ENCODE peak calls at places on chromosomes 1 and 21, in six cellular contexts. One of them, this sample, is unnamed.

GRCh38 chr1:100773444-100773843 is 53.9 kb downstream of the VCAM1 start:
- DNase-seq in effector CD4-positive, alpha-beta T cell: no peak
- DNase-seq in naive B cell: no peak
- DNase-seq in NCI-H187: no peak
- DNase-seq in left ventricle myocardium inferior: no peak
- DNase-seq in stimulated activated CD8-positive, alpha-beta memory T cell treated with anti-CD3 and anti-CD28 coated beads, Interleukin-7, amount 100 ng/mL, for 24 hours: no peak
- DNase-seq in this sample: no peak

GRCh38 chr1:85230305-85230977 is 29.0 kb downstream of the C1orf52 start:
- DNase-seq in effector CD4-positive, alpha-beta T cell: no peak
- DNase-seq in naive B cell: no peak
- DNase-seq in NCI-H187: no peak
- DNase-seq in left ventricle myocardium inferior: no peak
- DNase-seq in stimulated activated CD8-positive, alpha-beta memory T cell treated with anti-CD3 and anti-CD28 coated beads, Interleukin-7, amount 100 ng/mL, for 24 hours: no peak
- DNase-seq in this sample: no peak

GRCh38 chr1:180503274-180503862 is 991 bp upstream of the ACBD6 start:
- DNase-seq in effector CD4-positive, alpha-beta T cell: no peak
- DNase-seq in naive B cell: no peak
- DNase-seq in NCI-H187: no peak
- DNase-seq in left ventricle myocardium inferior: no peak
- DNase-seq in stimulated activated CD8-positive, alpha-beta memory T cell treated with anti-CD3 and anti-CD28 coated beads, Interleukin-7, amount 100 ng/mL, for 24 hours: no peak
- DNase-seq in this sample: no peak

GRCh38 chr1:186530104-186530503 is 69.2 kb upstream of the PDC start:
- DNase-seq in effector CD4-positive, alpha-beta T cell: no peak
- DNase-seq in naive B cell: no peak
- DNase-seq in NCI-H187: no peak
- DNase-seq in left ventricle myocardium inferior: no peak
- DNase-seq in stimulated activated CD8-positive, alpha-beta memory T cell treated with anti-CD3 and anti-CD28 coated beads, Interleukin-7, amount 100 ng/mL, for 24 hours: no peak
- DNase-seq in this sample: no peak

GRCh38 chr1:147111381-147112130 is 60.7 kb downstream of the PRKAB2 start:
- DNase-seq in effector CD4-positive, alpha-beta T cell: no peak
- DNase-seq in naive B cell: no peak
- DNase-seq in NCI-H187: no peak
- DNase-seq in left ventricle myocardium inferior: no peak
- DNase-seq in stimulated activated CD8-positive, alpha-beta memory T cell treated with anti-CD3 and anti-CD28 coated beads, Interleukin-7, amount 100 ng/mL, for 24 hours: no peak
- DNase-seq in this sample: no peak

GRCh38 chr1:221439008-221439733 is 302.7 kb downstream of the DUSP10 start:
- DNase-seq in effector CD4-positive, alpha-beta T cell: peak
- DNase-seq in naive B cell: no peak
- DNase-seq in NCI-H187: no peak
- DNase-seq in left ventricle myocardium inferior: no peak
- DNase-seq in stimulated activated CD8-positive, alpha-beta memory T cell treated with anti-CD3 and anti-CD28 coated beads, Interleukin-7, amount 100 ng/mL, for 24 hours: peak
- DNase-seq in this sample: no peak

GRCh38 chr1:14715771-14716170 is 117.3 kb downstream of the KAZN start:
- DNase-seq in effector CD4-positive, alpha-beta T cell: no peak
- DNase-seq in naive B cell: no peak
- DNase-seq in NCI-H187: no peak
- DNase-seq in left ventricle myocardium inferior: no peak
- DNase-seq in stimulated activated CD8-positive, alpha-beta memory T cell treated with anti-CD3 and anti-CD28 coated beads, Interleukin-7, amount 100 ng/mL, for 24 hours: no peak
- DNase-seq in this sample: no peak

GRCh38 chr1:98104285-98104684 is 183.5 kb upstream of the DPYD start:
- DNase-seq in effector CD4-positive, alpha-beta T cell: no peak
- DNase-seq in naive B cell: no peak
- DNase-seq in NCI-H187: no peak
- DNase-seq in left ventricle myocardium inferior: no peak
- DNase-seq in stimulated activated CD8-positive, alpha-beta memory T cell treated with anti-CD3 and anti-CD28 coated beads, Interleukin-7, amount 100 ng/mL, for 24 hours: no peak
- DNase-seq in this sample: no peak

GRCh38 chr1:119475866-119476439 is 31.1 kb upstream of the HSD3B1 start:
- DNase-seq in effector CD4-positive, alpha-beta T cell: no peak
- DNase-seq in naive B cell: no peak
- DNase-seq in NCI-H187: peak
- DNase-seq in left ventricle myocardium inferior: peak
- DNase-seq in stimulated activated CD8-positive, alpha-beta memory T cell treated with anti-CD3 and anti-CD28 coated beads, Interleukin-7, amount 100 ng/mL, for 24 hours: no peak
- DNase-seq in this sample: peak

GRCh38 chr1:234871039-234871709 is 257.5 kb downstream of the TOMM20 start:
- DNase-seq in effector CD4-positive, alpha-beta T cell: no peak
- DNase-seq in naive B cell: no peak
- DNase-seq in NCI-H187: no peak
- DNase-seq in left ventricle myocardium inferior: no peak
- DNase-seq in stimulated activated CD8-positive, alpha-beta memory T cell treated with anti-CD3 and anti-CD28 coated beads, Interleukin-7, amount 100 ng/mL, for 24 hours: no peak
- DNase-seq in this sample: no peak

GRCh38 chr1:66416295-66416694 is 117.7 kb upstream of the SGIP1 start:
- DNase-seq in effector CD4-positive, alpha-beta T cell: no peak
- DNase-seq in naive B cell: no peak
- DNase-seq in NCI-H187: no peak
- DNase-seq in left ventricle myocardium inferior: no peak
- DNase-seq in stimulated activated CD8-positive, alpha-beta memory T cell treated with anti-CD3 and anti-CD28 coated beads, Interleukin-7, amount 100 ng/mL, for 24 hours: no peak
- DNase-seq in this sample: no peak

GRCh38 chr1:226581650-226582330 is 33.2 kb downstream of the STUM start:
- DNase-seq in effector CD4-positive, alpha-beta T cell: no peak
- DNase-seq in naive B cell: no peak
- DNase-seq in NCI-H187: no peak
- DNase-seq in left ventricle myocardium inferior: no peak
- DNase-seq in stimulated activated CD8-positive, alpha-beta memory T cell treated with anti-CD3 and anti-CD28 coated beads, Interleukin-7, amount 100 ng/mL, for 24 hours: no peak
- DNase-seq in this sample: no peak

GRCh38 chr21:32756096-32756495 is 15.5 kb downstream of the PAXBP1 start:
- DNase-seq in effector CD4-positive, alpha-beta T cell: no peak
- DNase-seq in naive B cell: no peak
- DNase-seq in NCI-H187: no peak
- DNase-seq in left ventricle myocardium inferior: no peak
- DNase-seq in stimulated activated CD8-positive, alpha-beta memory T cell treated with anti-CD3 and anti-CD28 coated beads, Interleukin-7, amount 100 ng/mL, for 24 hours: no peak
- DNase-seq in this sample: no peak

GRCh38 chr1:206674745-206675175 is 9.9 kb upstream of the MAPKAPK2 start:
- DNase-seq in effector CD4-positive, alpha-beta T cell: no peak
- DNase-seq in naive B cell: no peak
- DNase-seq in NCI-H187: peak
- DNase-seq in left ventricle myocardium inferior: no peak
- DNase-seq in stimulated activated CD8-positive, alpha-beta memory T cell treated with anti-CD3 and anti-CD28 coated beads, Interleukin-7, amount 100 ng/mL, for 24 hours: no peak
- DNase-seq in this sample: no peak

GRCh38 chr1:77831566-77831965 is 52.1 kb downstream of the MIGA1 start:
- DNase-seq in effector CD4-positive, alpha-beta T cell: no peak
- DNase-seq in naive B cell: no peak
- DNase-seq in NCI-H187: no peak
- DNase-seq in left ventricle myocardium inferior: no peak
- DNase-seq in stimulated activated CD8-positive, alpha-beta memory T cell treated with anti-CD3 and anti-CD28 coated beads, Interleukin-7, amount 100 ng/mL, for 24 hours: no peak
- DNase-seq in this sample: no peak

GRCh38 chr1:116881879-116882520 is 27.7 kb upstream of the PTGFRN start:
- DNase-seq in effector CD4-positive, alpha-beta T cell: peak
- DNase-seq in naive B cell: no peak
- DNase-seq in NCI-H187: no peak
- DNase-seq in left ventricle myocardium inferior: peak
- DNase-seq in stimulated activated CD8-positive, alpha-beta memory T cell treated with anti-CD3 and anti-CD28 coated beads, Interleukin-7, amount 100 ng/mL, for 24 hours: no peak
- DNase-seq in this sample: no peak

GRCh38 chr1:222459652-222460051 is 88.3 kb downstream of the HHIPL2 start:
- DNase-seq in effector CD4-positive, alpha-beta T cell: no peak
- DNase-seq in naive B cell: no peak
- DNase-seq in NCI-H187: no peak
- DNase-seq in left ventricle myocardium inferior: no peak
- DNase-seq in stimulated activated CD8-positive, alpha-beta memory T cell treated with anti-CD3 and anti-CD28 coated beads, Interleukin-7, amount 100 ng/mL, for 24 hours: no peak
- DNase-seq in this sample: no peak

GRCh38 chr1:25018878-25019277 is 88.8 kb upstream of the RUNX3 start:
- DNase-seq in effector CD4-positive, alpha-beta T cell: no peak
- DNase-seq in naive B cell: no peak
- DNase-seq in NCI-H187: no peak
- DNase-seq in left ventricle myocardium inferior: no peak
- DNase-seq in stimulated activated CD8-positive, alpha-beta memory T cell treated with anti-CD3 and anti-CD28 coated beads, Interleukin-7, amount 100 ng/mL, for 24 hours: no peak
- DNase-seq in this sample: no peak

GRCh38 chr21:41141031-41141457 is 26.9 kb upstream of the BACE2 start:
- DNase-seq in effector CD4-positive, alpha-beta T cell: no peak
- DNase-seq in naive B cell: no peak
- DNase-seq in NCI-H187: no peak
- DNase-seq in left ventricle myocardium inferior: no peak
- DNase-seq in stimulated activated CD8-positive, alpha-beta memory T cell treated with anti-CD3 and anti-CD28 coated beads, Interleukin-7, amount 100 ng/mL, for 24 hours: no peak
- DNase-seq in this sample: no peak

GRCh38 chr1:111987502-111987901 is 2.0 kb downstream of the KCND3 start:
- DNase-seq in effector CD4-positive, alpha-beta T cell: no peak
- DNase-seq in naive B cell: no peak
- DNase-seq in NCI-H187: no peak
- DNase-seq in left ventricle myocardium inferior: peak
- DNase-seq in stimulated activated CD8-positive, alpha-beta memory T cell treated with anti-CD3 and anti-CD28 coated beads, Interleukin-7, amount 100 ng/mL, for 24 hours: no peak
- DNase-seq in this sample: no peak

GRCh38 chr1:85374160-85374559 is 90.8 kb downstream of the DDAH1 start:
- DNase-seq in effector CD4-positive, alpha-beta T cell: no peak
- DNase-seq in naive B cell: no peak
- DNase-seq in NCI-H187: no peak
- DNase-seq in left ventricle myocardium inferior: no peak
- DNase-seq in stimulated activated CD8-positive, alpha-beta memory T cell treated with anti-CD3 and anti-CD28 coated beads, Interleukin-7, amount 100 ng/mL, for 24 hours: no peak
- DNase-seq in this sample: no peak

GRCh38 chr21:35113064-35113463 is 64.0 kb upstream of the RUNX1 start:
- DNase-seq in effector CD4-positive, alpha-beta T cell: no peak
- DNase-seq in naive B cell: no peak
- DNase-seq in NCI-H187: no peak
- DNase-seq in left ventricle myocardium inferior: no peak
- DNase-seq in stimulated activated CD8-positive, alpha-beta memory T cell treated with anti-CD3 and anti-CD28 coated beads, Interleukin-7, amount 100 ng/mL, for 24 hours: no peak
- DNase-seq in this sample: no peak

GRCh38 chr1:118012725-118013124 is 83.2 kb downstream of the WDR3 start:
- DNase-seq in effector CD4-positive, alpha-beta T cell: no peak
- DNase-seq in naive B cell: no peak
- DNase-seq in NCI-H187: no peak
- DNase-seq in left ventricle myocardium inferior: no peak
- DNase-seq in stimulated activated CD8-positive, alpha-beta memory T cell treated with anti-CD3 and anti-CD28 coated beads, Interleukin-7, amount 100 ng/mL, for 24 hours: no peak
- DNase-seq in this sample: no peak

GRCh38 chr1:33380811-33381210 is 50.1 kb downstream of the PHC2 start:
- DNase-seq in effector CD4-positive, alpha-beta T cell: no peak
- DNase-seq in naive B cell: no peak
- DNase-seq in NCI-H187: no peak
- DNase-seq in left ventricle myocardium inferior: no peak
- DNase-seq in stimulated activated CD8-positive, alpha-beta memory T cell treated with anti-CD3 and anti-CD28 coated beads, Interleukin-7, amount 100 ng/mL, for 24 hours: no peak
- DNase-seq in this sample: no peak